ENCODE peak calls at places on chromosomes 12 and 14, in eight cellular contexts. G, V, E, A, B, L, T and H are unnamed samples.

GRCh38 chr14:77120771-77121743 is 20.5 kb downstream of the ZDHHC22 start:
- DNase-seq in G (no peak), V (peak), E (no peak), A (peak), B (peak), L (peak), T (no peak), H (no peak)

GRCh38 chr12:110575326-110575725 is 7.8 kb downstream of the PPTC7 start:
- DNase-seq in G (no peak), V (no peak), E (no peak), A (no peak), B (no peak), L (no peak), T (no peak), H (no peak)

GRCh38 chr12:114011711-114012110 is 45.6 kb upstream of the RBM19 start:
- DNase-seq in G (no peak), V (no peak), E (no peak), A (no peak), B (no peak), L (no peak), T (no peak), H (no peak)

GRCh38 chr14:42079911-42080310 is 473.2 kb downstream of the LRFN5 start:
- DNase-seq in G (no peak), V (no peak), E (no peak), A (no peak), B (no peak), L (no peak), T (no peak), H (no peak)

GRCh38 chr14:68682166-68683103 is 110.4 kb downstream of the ZFP36L1 start:
- DNase-seq in G (no peak), V (no peak), E (peak), A (peak), B (peak), L (no peak), T (no peak), H (no peak)

GRCh38 chr14:103319422-103319821 is 14.6 kb upstream of the EIF5 start:
- DNase-seq in G (no peak), V (no peak), E (no peak), A (no peak), B (no peak), L (no peak), T (no peak), H (no peak)

GRCh38 chr14:64914237-64914971 is at the start of gene CHURC1:
- DNase-seq in G (peak), V (peak), E (peak), A (peak), B (peak), L (peak), T (peak), H (peak)

GRCh38 chr12:64679487-64679983 is 69.2 kb downstream of the RASSF3 start:
- DNase-seq in G (peak), V (no peak), E (no peak), A (peak), B (peak), L (no peak), T (no peak), H (no peak)

GRCh38 chr14:71116206-71117122 is 209.2 kb downstream of the PCNX1 start:
- DNase-seq in G (no peak), V (no peak), E (no peak), A (no peak), B (peak), L (no peak), T (no peak), H (no peak)

GRCh38 chr12:542290-543113 is 82.8 kb downstream of the B4GALNT3 start:
- DNase-seq in G (no peak), V (no peak), E (no peak), A (no peak), B (no peak), L (no peak), T (peak), H (no peak)

GRCh38 chr12:19431407-19432308 is 7.6 kb upstream of the AEBP2 start:
- DNase-seq in G (no peak), V (no peak), E (peak), A (no peak), B (no peak), L (peak), T (no peak), H (no peak)

GRCh38 chr14:93319958-93320357 is 12.9 kb downstream of the BTBD7 start:
- DNase-seq in G (no peak), V (no peak), E (no peak), A (no peak), B (no peak), L (no peak), T (no peak), H (no peak)

GRCh38 chr14:74414793-74415437 is 11.1 kb downstream of the SYNDIG1L start:
- DNase-seq in G (no peak), V (no peak), E (no peak), A (no peak), B (no peak), L (peak), T (no peak), H (no peak)

GRCh38 chr12:91239497-91239896 is 56.9 kb upstream of the DCN start:
- DNase-seq in G (no peak), V (no peak), E (no peak), A (no peak), B (no peak), L (no peak), T (no peak), H (no peak)